ENCODE peak calls at places on chromosomes 7 and 10, in nine cellular contexts. L is upper lobe of right lung; Z is brain microvascular endothelial cell; G is CD8-positive, alpha-beta T cell; W is CD4-positive, CD25-positive, alpha-beta regulatory T cell; F is ovary; K is left ventricle myocardium inferior; P is RWPE2; C is Peyer's patch. N is an unnamed sample. For H3K36me3, the result is how much of the 10 kb centered on the place peaks cover.

GRCh38 chr10:8254350-8254749 is 199.9 kb downstream of the GATA3 start:
- DNase-seq in L (no peak), Z (no peak), G (no peak), W (no peak), F (no peak), K (no peak), P (no peak), C (no peak), N (no peak)

GRCh38 chr7:129782257-129783096 is 170.3 kb downstream of the UBE2H start:
- DNase-seq in L (no peak), Z (no peak), G (no peak), W (no peak), F (no peak), K (no peak), P (no peak), C (no peak), N (no peak)

GRCh38 chr7:137411446-137411845 is 67.9 kb upstream of the PTN start:
- DNase-seq in L (no peak), Z (no peak), G (no peak), W (no peak), F (no peak), K (no peak), P (no peak), C (no peak), N (no peak)

GRCh38 chr7:38105874-38106483 is 72.1 kb upstream of the STARD3NL start:
- DNase-seq in L (no peak), Z (peak), G (peak), W (peak), F (no peak), K (no peak), P (no peak), C (no peak), N (no peak)

GRCh38 chr7:728602-729001 is 1.5 kb upstream of the PRKAR1B start:
- DNase-seq in L (no peak), Z (no peak), G (no peak), W (no peak), F (peak), K (no peak), P (peak), C (no peak), N (no peak)

GRCh38 chr7:157709531-157710251 is 372.9 kb downstream of the DNAJB6 start:
- DNase-seq in L (peak), Z (no peak), G (no peak), W (no peak), F (peak), K (no peak), P (no peak), C (no peak), N (peak)

GRCh38 chr10:73096041-73096451 is 620 bp downstream of the P4HA1 start:
- DNase-seq in L (peak), Z (peak), G (peak), W (peak), F (peak), K (peak), P (peak), C (peak), N (peak)

GRCh38 chr7:105316578-105317375 is 71.9 kb downstream of the SRPK2 start:
- DNase-seq in L (no peak), Z (no peak), G (no peak), W (no peak), F (no peak), K (no peak), P (no peak), C (no peak), N (no peak)

GRCh38 chr10:91367558-91367957 is 42.6 kb upstream of the HECTD2 start:
- DNase-seq in L (no peak), Z (no peak), G (no peak), W (no peak), F (no peak), K (no peak), P (no peak), C (no peak), N (no peak)

GRCh38 chr7:128406986-128407589 is 2.7 kb downstream of the IMPDH1 start:
- DNase-seq in L (no peak), Z (no peak), G (no peak), W (no peak), F (peak), K (no peak), P (no peak), C (no peak), N (no peak)

GRCh38 chr10:47029181-47029971 is 118.1 kb downstream of the PTPN20 start:
- DNase-seq in L (peak), Z (no peak), G (no peak), W (no peak), F (peak), K (no peak), P (no peak), C (no peak), N (peak)

GRCh38 chr10:126166797-126167196 is 221.5 kb downstream of the ADAM12 start:
- DNase-seq in L (no peak), Z (no peak), G (no peak), W (peak), F (no peak), K (no peak), P (no peak), C (no peak), N (no peak)

GRCh38 chr7:27151945-27152815 is at the start of gene HOXA3:
- DNase-seq in L (peak), Z (no peak), G (no peak), W (no peak), F (peak), K (peak), P (peak), C (peak), N (peak)

GRCh38 chr10:106548832-106549231 is 615.7 kb downstream of the SORCS1 start:
- DNase-seq in L (no peak), Z (no peak), G (no peak), W (no peak), F (no peak), K (no peak), P (no peak), C (no peak), N (no peak)

GRCh38 chr7:129606801-129607200 is 4.7 kb upstream of the NRF1 start:
- DNase-seq in L (no peak), Z (no peak), G (no peak), W (no peak), F (no peak), K (no peak), P (no peak), C (peak), N (peak)

GRCh38 chr10:114703377-114704125 is 45.5 kb upstream of the ABLIM1 start:
- DNase-seq in L (no peak), Z (no peak), G (peak), W (peak), F (no peak), K (no peak), P (no peak), C (no peak), N (no peak)

GRCh38 chr7:21076054-21076453 is 289.4 kb upstream of the SP8 start:
- DNase-seq in L (no peak), Z (no peak), G (no peak), W (no peak), F (no peak), K (no peak), P (no peak), C (no peak), N (no peak)

GRCh38 chr10:44966129-44966815 is 6.7 kb downstream of the RASSF4 start:
- DNase-seq in L (no peak), Z (no peak), G (no peak), W (no peak), F (no peak), K (no peak), P (no peak), C (no peak), N (no peak)

GRCh38 chr7:121138262-121138933 is 149.9 kb downstream of the CPED1 start:
- DNase-seq in L (no peak), Z (no peak), G (no peak), W (no peak), F (no peak), K (no peak), P (no peak), C (peak), N (no peak)

GRCh38 chr10:56605043-56605442 is 244.0 kb upstream of the ZWINT start:
- DNase-seq in L (no peak), Z (no peak), G (no peak), W (no peak), F (peak), K (no peak), P (no peak), C (no peak), N (no peak)

GRCh38 chr10:45257615-45258014 is 57.8 kb downstream of the OR13A1 start:
- DNase-seq in L (no peak), Z (no peak), G (no peak), W (no peak), F (no peak), K (no peak), P (no peak), C (no peak), N (no peak)

GRCh38 chr10:28564905-28565304 is 32.0 kb downstream of the WAC start:
- DNase-seq in L (no peak), Z (no peak), G (no peak), W (no peak), F (no peak), K (no peak), P (no peak), C (no peak), N (no peak)

GRCh38 chr7:128740996-128741395 is 1.8 kb downstream of the CALU start:
- DNase-seq in L (no peak), Z (no peak), G (no peak), W (no peak), F (no peak), K (no peak), P (no peak), C (no peak), N (no peak)

GRCh38 chr10:76051007-76051936 is 619.8 kb downstream of the LRMDA start:
- DNase-seq in L (no peak), Z (no peak), G (no peak), W (peak), F (no peak), K (no peak), P (no peak), C (no peak), N (no peak)

GRCh38 chr10:102473445-102474331 is 22.3 kb upstream of the C10orf95 start:
- DNase-seq in L (no peak), Z (no peak), G (peak), W (peak), F (no peak), K (no peak), P (no peak), C (no peak), N (peak)

GRCh38 chr7:66583696-66584095 is 45.0 kb upstream of the KCTD7 start:
- DNase-seq in L (no peak), Z (no peak), G (no peak), W (no peak), F (no peak), K (no peak), P (no peak), C (no peak), N (no peak)

GRCh38 chr7:139108256-139109187 is 998 bp downstream of the ZC3HAV1 start:
- DNase-seq in L (peak), Z (peak), G (peak), W (no peak), F (peak), K (peak), P (peak), C (peak), N (peak)

GRCh38 chr7:94264756-94265155 is 129.9 kb upstream of the COL1A2 start:
- DNase-seq in L (no peak), Z (no peak), G (no peak), W (no peak), F (no peak), K (no peak), P (no peak), C (no peak), N (no peak)

GRCh38 chr7:24573008-24573553 is at the start of gene PALS2:
- DNase-seq in L (peak), Z (peak), G (peak), W (peak), F (peak), K (peak), P (peak), C (peak), N (peak)

GRCh38 chr10:90674927-90675326 is 182.9 kb downstream of the HTR7 start:
- DNase-seq in L (no peak), Z (peak), G (no peak), W (no peak), F (no peak), K (no peak), P (peak), C (no peak), N (no peak)

GRCh38 chr10:131943021-131943814 is 38.5 kb downstream of the BNIP3 start:
- DNase-seq in L (peak), Z (no peak), G (peak), W (no peak), F (peak), K (no peak), P (peak), C (no peak), N (peak)

DNA sequence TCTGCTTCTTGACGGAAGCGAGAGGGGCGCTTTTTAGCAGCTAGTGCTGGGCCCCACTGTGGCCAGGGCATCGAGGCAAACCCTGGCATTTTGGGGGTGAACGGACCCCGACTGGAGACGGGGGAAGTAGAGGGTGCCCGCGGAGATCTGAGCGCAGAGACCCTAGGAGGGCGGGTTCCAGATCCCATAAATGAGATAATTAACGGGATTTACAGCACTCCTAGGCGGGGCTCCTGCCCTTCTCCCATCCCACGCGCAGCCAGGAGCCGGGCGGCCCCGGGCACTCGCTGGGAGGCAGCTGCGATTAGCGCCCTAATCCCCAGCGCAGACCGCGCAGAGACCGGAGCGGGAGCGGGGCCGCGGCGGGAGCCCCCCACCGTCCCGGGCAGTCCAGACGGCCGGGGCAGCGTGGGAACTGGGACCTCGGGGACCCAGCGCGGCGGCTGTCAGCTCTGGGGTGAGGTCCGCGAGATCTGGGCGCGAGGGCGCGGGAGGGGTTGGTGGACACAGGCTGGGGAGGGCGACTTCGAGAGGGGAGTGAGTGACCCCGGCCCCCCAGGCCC is 735 bp downstream of the JCAD start:
- DNase-seq in L (peak), Z (no peak), G (no peak), W (no peak), F (peak), K (no peak), P (no peak), C (no peak), N (no peak)
- H3K27ac ChIP-seq in L (peak), Z (no peak), G (no peak), W (no peak), F (peak), K (peak), P (no peak), C (peak), N (peak)

GRCh38 chr10:15442056-15442455 is 71.0 kb upstream of the FAM171A1 start:
- DNase-seq in L (no peak), Z (no peak), G (no peak), W (no peak), F (no peak), K (no peak), P (no peak), C (no peak), N (no peak)
- H3K4me3 ChIP-seq in L (no peak), Z (no peak), G (no peak), W (no peak), F (no peak), K (no peak), P (no peak), C (no peak), N (no peak)

GRCh38 chr10:119669331-119669730 is 18.2 kb downstream of the BAG3 start:
- DNase-seq in L (no peak), Z (no peak), G (no peak), W (no peak), F (no peak), K (no peak), P (no peak), C (no peak), N (no peak)
- H3K36me3 ChIP-seq in L (under half), Z (under half), G (under half), W (under half), F (under half), K (under half), P (half or more), C (under half), N (under half)

GRCh38 chr10:97573672-97574071 is 1.1 kb downstream of the ANKRD2 start:
- DNase-seq in L (no peak), Z (no peak), G (no peak), W (no peak), F (no peak), K (no peak), P (no peak), C (no peak), N (no peak)

GRCh38 chr10:97577701-97578100 is 5.1 kb downstream of the ANKRD2 start:
- DNase-seq in L (no peak), Z (no peak), G (no peak), W (no peak), F (no peak), K (peak), P (no peak), C (no peak), N (no peak)

GRCh38 chr10:97574374-97575100 is 2.0 kb downstream of the ANKRD2 start:
- DNase-seq in L (peak), Z (peak), G (no peak), W (no peak), F (no peak), K (peak), P (peak), C (no peak), N (no peak)

GRCh38 chr10:97573021-97573420 is 442 bp downstream of the ANKRD2 start:
- DNase-seq in L (no peak), Z (peak), G (no peak), W (no peak), F (no peak), K (peak), P (no peak), C (no peak), N (no peak)

DNA sequence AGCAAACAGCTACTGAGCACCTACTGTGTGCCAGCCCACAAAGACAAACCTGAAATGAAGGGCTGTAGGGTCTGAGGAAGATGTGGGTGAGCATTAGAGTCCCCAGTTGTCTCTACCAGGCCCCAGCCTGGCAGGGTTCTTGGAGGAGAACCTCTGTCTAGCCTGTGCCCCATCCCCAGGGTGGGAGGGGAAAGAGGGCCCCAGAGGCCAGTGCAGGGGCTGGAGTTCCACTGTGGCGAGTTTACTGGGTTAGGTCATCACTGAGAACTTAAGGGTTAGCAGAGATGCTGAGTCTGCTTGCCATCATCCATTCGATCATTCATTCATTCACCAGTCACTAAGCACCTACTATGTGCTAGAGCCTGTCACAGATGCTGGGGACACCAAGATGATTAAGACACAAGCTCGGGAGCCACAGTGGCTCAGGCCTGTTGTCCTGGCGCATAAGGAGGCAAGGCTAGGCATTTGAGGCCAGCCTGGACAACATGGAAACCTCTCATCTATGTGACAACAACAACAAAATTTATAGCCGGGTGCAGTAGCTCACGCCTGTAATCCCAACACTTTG is 2.6 kb downstream of the ANKRD2 start:
- DNase-seq in L (no peak), Z (no peak), G (no peak), W (no peak), F (no peak), K (peak), P (no peak), C (no peak), N (no peak)
- H3K27ac ChIP-seq in L (no peak), Z (no peak), G (no peak), W (no peak), F (no peak), K (peak), P (peak), C (no peak), N (no peak)

GRCh38 chr10:93061594-93062498 is 1.2 kb downstream of the CYP26C1 start:
- DNase-seq in L (no peak), Z (no peak), G (no peak), W (no peak), F (no peak), K (no peak), P (no peak), C (no peak), N (peak)
- H3K4me3 ChIP-seq in L (peak), Z (peak), G (no peak), W (no peak), F (no peak), K (peak), P (no peak), C (peak), N (peak)

GRCh38 chr10:62384057-62384446 is 9.9 kb downstream of the ZNF365 start:
- DNase-seq in L (no peak), Z (peak), G (peak), W (peak), F (no peak), K (no peak), P (peak), C (no peak), N (no peak)

GRCh38 chr10:62388328-62388727 is 14.2 kb downstream of the ZNF365 start:
- DNase-seq in L (no peak), Z (no peak), G (no peak), W (no peak), F (no peak), K (no peak), P (no peak), C (no peak), N (no peak)

GRCh38 chr10:62384447-62385081 is 10.4 kb downstream of the ZNF365 start:
- DNase-seq in L (no peak), Z (no peak), G (no peak), W (no peak), F (no peak), K (no peak), P (no peak), C (no peak), N (no peak)

GRCh38 chr10:62382831-62383230 is 8.7 kb downstream of the ZNF365 start:
- DNase-seq in L (no peak), Z (no peak), G (no peak), W (no peak), F (no peak), K (no peak), P (no peak), C (no peak), N (no peak)

DNA sequence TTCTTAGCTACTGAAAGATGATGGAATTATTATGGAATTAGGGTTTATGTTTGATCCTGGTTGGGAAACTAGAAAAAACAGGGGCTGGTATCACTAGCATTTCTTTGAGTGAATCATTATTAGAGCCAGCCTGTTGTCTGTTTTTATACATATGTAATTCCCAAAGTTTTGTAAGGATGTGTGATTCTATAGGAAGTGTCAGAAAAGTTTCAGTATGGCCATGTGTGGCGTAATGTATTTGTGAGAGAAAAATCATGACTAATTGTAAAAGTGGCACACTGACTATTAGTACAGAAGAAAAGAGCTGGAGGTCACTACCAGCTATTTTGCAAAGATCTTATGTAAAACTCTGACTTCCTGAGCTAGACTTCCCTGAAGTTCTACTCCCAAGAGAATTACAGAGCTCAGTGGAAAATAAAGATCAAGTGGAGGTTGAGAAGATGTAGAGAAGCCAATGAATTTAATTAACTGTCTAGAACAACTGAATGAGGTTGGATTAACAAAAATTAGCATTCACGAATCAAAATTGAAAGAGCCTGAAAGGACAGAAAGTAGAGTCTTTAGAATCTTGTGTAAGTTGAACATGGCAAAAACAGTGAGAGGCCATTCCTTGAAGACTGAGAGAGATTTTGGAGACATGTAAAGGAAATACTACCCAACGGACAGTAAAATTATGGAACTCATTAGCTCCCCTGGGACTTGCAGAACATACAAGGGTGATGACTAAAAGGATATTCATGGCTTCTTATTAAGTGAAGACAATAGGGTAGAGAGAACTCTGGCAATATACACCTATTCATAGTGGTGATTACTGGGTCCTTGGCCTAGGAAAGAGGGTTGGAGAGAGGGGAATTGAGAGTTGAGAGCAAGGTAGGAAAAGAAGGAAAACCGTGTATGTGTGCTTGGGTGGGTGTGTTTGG is 12.5 kb downstream of the ZNF365 start:
- DNase-seq in L (no peak), Z (no peak), G (no peak), W (no peak), F (no peak), K (no peak), P (no peak), C (no peak), N (no peak)
- H3K36me3 ChIP-seq in L (under half), Z (under half), G (under half), W (under half), F (under half), K (under half), P (under half), C (under half), N (under half)

GRCh38 chr10:690227-691161 is 1.0 kb upstream of the DIP2C start:
- DNase-seq in L (no peak), Z (no peak), G (no peak), W (no peak), F (peak), K (no peak), P (no peak), C (no peak), N (no peak)
- H3K27ac ChIP-seq in L (peak), Z (no peak), G (no peak), W (no peak), F (peak), K (peak), P (no peak), C (no peak), N (peak)

GRCh38 chr10:35639021-35639521 is 3.0 kb downstream of the FZD8 start:
- DNase-seq in L (no peak), Z (no peak), G (no peak), W (no peak), F (no peak), K (no peak), P (no peak), C (no peak), N (no peak)
- H3K4me3 ChIP-seq in L (peak), Z (peak), G (no peak), W (no peak), F (no peak), K (peak), P (no peak), C (no peak), N (no peak)

N was measured in left lung.